ENCODE peak calls at places on chromosomes 16 and 17, in ten cellular contexts. T is mucosa of descending colon, Z is kidney epithelial cell, X is cardiac muscle cell, A is Peyer's patch, N is heart right ventricle, V is A549, K is fibroblast of mammary gland, R is PC-9, D is adrenal gland. H is an unnamed sample.

GRCh38 chr17:3976675-3977171 is 12.5 kb upstream of the ATP2A3 start:
- DNase-seq in T (peak; percentile 95), Z (no peak), X (no peak), A (peak; percentile 84), N (peak; percentile 89), V (no peak), K (no peak), R (peak; percentile 20), D (peak; percentile 95), H (no peak)

GRCh38 chr16:914453-914852 is 56.3 kb downstream of the LMF1 start:
- DNase-seq in T (no peak), Z (no peak), X (no peak), A (no peak), N (no peak), V (no peak), K (peak; percentile 14), R (no peak), D (no peak), H (no peak)

GRCh38 chr17:21167303-21167702 is 40.5 kb downstream of the DHRS7B start:
- DNase-seq in T (no peak), Z (no peak), X (no peak), A (no peak), N (no peak), V (no peak), K (peak; percentile 39), R (no peak), D (peak; percentile 33), H (no peak)

GRCh38 chr16:65409505-65409904 is 287.6 kb upstream of the CDH11 start:
- DNase-seq in T (no peak), Z (peak; percentile 16), X (no peak), A (no peak), N (no peak), V (no peak), K (peak; percentile 33), R (no peak), D (no peak), H (peak; percentile 12)

GRCh38 chr17:33674685-33675084 is 381.6 kb upstream of the ASIC2 start:
- DNase-seq in T (no peak), Z (peak; percentile 12), X (peak; percentile 68), A (peak; percentile 63), N (peak; percentile 40), V (peak; percentile 61), K (peak; percentile 56), R (peak; percentile 37), D (peak; percentile 43), H (peak; percentile 63)

GRCh38 chr16:21101631-21102420 is 48.8 kb downstream of the DNAH3 start:
- DNase-seq in T (no peak), Z (no peak), X (peak; percentile 62), A (peak; percentile 53), N (peak; percentile 36), V (peak; percentile 50), K (peak; percentile 31), R (no peak), D (no peak), H (peak; percentile 49)

GRCh38 chr16:57150682-57151330 is 35.0 kb downstream of the PSME3IP1 start:
- DNase-seq in T (no peak), Z (no peak), X (no peak), A (no peak), N (no peak), V (no peak), K (no peak), R (no peak), D (no peak), H (peak; percentile 65)

GRCh38 chr17:78174870-78175642 is 6.7 kb downstream of the SYNGR2 start:
- DNase-seq in T (no peak), Z (no peak), X (no peak), A (peak; percentile 67), N (no peak), V (no peak), K (no peak), R (no peak), D (no peak), H (no peak)

GRCh38 chr16:89017956-89018604 is 41.1 kb upstream of the CBFA2T3 start:
- DNase-seq in T (peak; percentile 4), Z (no peak), X (no peak), A (no peak), N (no peak), V (no peak), K (peak; percentile 2), R (no peak), D (no peak), H (no peak)

GRCh38 chr16:83301966-83302365 is 505.8 kb upstream of the HSBP1 start:
- DNase-seq in T (no peak), Z (no peak), X (no peak), A (no peak), N (no peak), V (no peak), K (peak; percentile 7), R (no peak), D (no peak), H (peak; percentile 21)

GRCh38 chr16:13866073-13866472 is 53.9 kb upstream of the ERCC4 start:
- DNase-seq in T (no peak), Z (peak; percentile 37), X (peak; percentile 86), A (peak; percentile 69), N (peak; percentile 58), V (peak; percentile 73), K (peak; percentile 81), R (peak; percentile 66), D (peak; percentile 85), H (peak; percentile 88)

GRCh38 chr17:45222273-45222993 is 748 bp downstream of the FMNL1 start:
- DNase-seq in T (peak; percentile 74), Z (no peak), X (no peak), A (peak; percentile 76), N (no peak), V (no peak), K (no peak), R (no peak), D (no peak), H (no peak)

GRCh38 chr17:6239237-6239798 is 169.1 kb downstream of the WSCD1 start:
- DNase-seq in T (no peak), Z (no peak), X (no peak), A (no peak), N (no peak), V (no peak), K (no peak), R (no peak), D (no peak), H (no peak)

GRCh38 chr16:10970065-10970464 is 25.7 kb downstream of the CLEC16A start:
- DNase-seq in T (no peak), Z (no peak), X (no peak), A (no peak), N (no peak), V (no peak), K (peak; percentile 57), R (no peak), D (no peak), H (no peak)

DNA sequence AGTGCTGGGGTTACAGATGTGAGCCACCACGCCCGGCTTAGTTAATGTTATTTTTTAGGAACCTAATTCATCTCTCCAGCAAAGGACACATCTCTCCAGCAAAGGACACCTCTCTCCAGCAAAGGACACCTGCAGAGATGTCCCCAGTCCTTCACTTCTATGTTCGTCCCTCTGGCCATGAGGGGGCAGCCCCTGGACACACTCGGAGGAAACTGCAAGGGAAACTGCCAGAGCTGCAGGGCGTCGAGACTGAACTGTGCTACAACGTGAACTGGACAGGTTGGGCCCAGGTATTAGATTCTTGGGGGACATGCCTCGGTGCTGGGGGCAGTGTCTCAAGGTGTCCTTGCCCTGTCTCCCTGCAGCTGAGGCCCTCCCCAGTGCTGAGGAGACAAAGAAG is 4.7 kb downstream of the PFAS start:
- DNase-seq in T (no peak), Z (no peak), X (peak; percentile 4), A (no peak), N (no peak), V (no peak), K (peak; percentile 16), R (no peak), D (no peak), H (peak; percentile 41)
- TF ChIP-seq CTCF in T (no peak), Z (no peak), X (peak; percentile 17), A (no peak), N (peak; percentile 11), V (peak; percentile 48), K (peak; percentile 9), R (no peak), D (no peak), H (peak; percentile 61)

GRCh38 chr16:66857437-66857836 is 13.2 kb downstream of the CA7 start:
- DNase-seq in T (peak; percentile 8), Z (no peak), X (no peak), A (no peak), N (no peak), V (no peak), K (no peak), R (no peak), D (no peak), H (no peak)
- H3K4me3 ChIP-seq in T (no peak overlapping the region), Z (no peak overlapping the region), X (no peak overlapping the region), A (no peak overlapping the region), N (no peak overlapping the region), V (no peak overlapping the region), K (no peak overlapping the region), R (no peak overlapping the region), D (no peak overlapping the region), H (no peak overlapping the region)

DNA sequence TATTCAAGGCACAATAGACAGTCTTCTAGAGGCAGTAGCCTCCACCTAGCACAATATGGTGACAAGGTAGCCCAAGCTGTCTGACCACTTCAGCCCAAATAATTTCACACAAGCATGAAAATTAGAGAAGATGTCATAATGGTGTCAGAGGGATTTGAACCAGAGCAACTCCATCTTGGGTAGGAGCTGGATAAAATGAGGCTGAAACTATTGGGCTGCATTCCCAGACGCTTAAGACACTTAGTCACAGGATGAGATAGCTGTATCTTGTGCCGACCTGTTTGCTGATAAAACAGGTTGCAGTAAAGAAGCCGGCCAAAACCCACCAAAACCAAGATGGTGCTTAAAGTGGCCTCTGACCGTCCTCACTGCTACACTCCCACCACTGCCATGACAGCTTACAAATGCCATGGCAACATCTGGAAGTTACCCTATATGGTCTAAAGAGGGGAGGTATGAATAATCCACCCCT is 192.6 kb downstream of the CPPED1 start:
- DNase-seq in T (no peak), Z (no peak), X (no peak), A (no peak), N (no peak), V (no peak), K (no peak), R (no peak), D (no peak), H (no peak)
- TF ChIP-seq CTCF in T (no peak), Z (no peak), X (no peak), A (no peak), N (no peak), V (no peak), K (no peak), R (no peak), D (no peak), H (no peak)

DNA sequence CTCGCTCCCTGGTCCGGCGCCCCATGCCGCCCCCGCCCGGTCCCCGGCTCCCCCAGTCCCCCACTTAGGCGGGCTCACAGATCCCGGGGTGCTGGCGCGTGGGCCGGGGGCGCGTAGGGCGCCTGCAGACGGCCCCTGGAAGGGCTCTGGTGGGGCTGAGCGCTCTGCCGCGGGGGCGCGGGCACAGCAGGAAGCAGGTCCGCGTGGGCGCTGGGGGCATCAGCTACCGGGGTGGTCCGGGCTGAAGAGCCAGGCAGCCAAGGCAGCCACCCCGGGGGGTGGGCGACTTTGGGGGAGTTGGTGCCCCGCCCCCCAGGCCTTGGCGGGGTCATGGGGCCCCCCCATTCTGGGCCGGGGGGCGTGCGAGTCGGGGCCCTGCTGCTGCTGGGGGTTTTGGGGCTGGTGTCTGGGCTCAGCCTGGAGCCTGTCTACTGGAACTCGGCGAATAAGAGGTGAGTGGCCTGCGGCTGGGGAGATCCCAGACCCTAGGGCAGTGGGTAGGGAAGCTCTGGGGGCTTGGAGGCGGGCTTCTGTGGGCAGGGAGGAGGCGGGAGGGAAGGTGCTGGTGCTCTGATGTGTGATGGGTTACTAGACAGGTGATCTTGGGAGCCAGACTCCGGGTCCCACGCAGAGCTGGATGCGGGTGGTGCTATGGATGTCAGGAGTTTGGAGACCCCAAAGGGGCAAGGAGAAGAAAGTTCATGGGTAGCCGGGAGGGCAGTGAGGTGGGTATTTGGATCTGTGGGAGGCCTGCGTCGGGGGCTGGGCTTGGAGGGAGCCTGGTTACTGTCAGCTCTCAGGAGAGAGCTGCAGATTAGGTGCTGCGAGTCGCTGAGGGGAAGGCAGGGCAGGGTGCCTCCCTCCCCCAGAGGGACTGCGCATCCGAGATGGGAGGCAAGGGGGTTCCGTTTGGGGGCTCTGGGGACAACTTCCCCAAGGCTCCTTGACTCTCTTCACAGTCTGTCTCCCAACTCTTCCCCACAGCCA is 560 bp downstream of the EFNB3 start:
- DNase-seq in T (no peak), Z (no peak), X (peak; percentile 84), A (no peak), N (no peak), V (no peak), K (no peak), R (no peak), D (no peak), H (no peak)
- H3K4me3 ChIP-seq in T (no peak overlapping the region), Z (peak overlapping the region; percentile 49), X (peak overlapping the region; percentile 85), A (peak overlapping the region; percentile 33), N (peak overlapping the region; percentile 27), V (peak overlapping the region; percentile 44), K (peak overlapping the region; percentile 19), R (no peak overlapping the region), D (no peak overlapping the region), H (peak overlapping the region; percentile 36)